ENCODE peak calls at places on chromosomes 3 and 15, in eight cellular contexts. D is SW480; W is hepatocyte; T is cardiac fibroblast; Z is GF-D8; H is posterior cingulate gyrus; R is activated CD8-positive, alpha-beta memory T cell treated with anti-CD3 and anti-CD28 coated beads for 24 hours; L is bronchial epithelial cell. F is an unnamed sample.

GRCh38 chr3:105040026-105040622 is 326.6 kb upstream of the ALCAM start:
- DNase-seq in D (no peak), W (no peak), T (peak), Z (no peak), H (no peak), R (no peak), L (no peak), F (no peak)

GRCh38 chr3:139052802-139053600 is 8.3 kb upstream of the PRR23C start:
- DNase-seq in D (no peak), W (no peak), T (no peak), Z (no peak), H (no peak), R (no peak), L (no peak), F (no peak)

GRCh38 chr3:149245738-149246451 is 24.3 kb upstream of the CP start:
- DNase-seq in D (peak), W (peak), T (peak), Z (no peak), H (no peak), R (no peak), L (peak), F (no peak)

GRCh38 chr3:176953106-176954080 is 243.9 kb downstream of the TBL1XR1 start:
- DNase-seq in D (no peak), W (peak), T (peak), Z (no peak), H (no peak), R (no peak), L (peak), F (no peak)

GRCh38 chr15:70741107-70741511 is 22.2 kb downstream of the UACA start:
- DNase-seq in D (no peak), W (peak), T (peak), Z (no peak), H (no peak), R (no peak), L (peak), F (no peak)

GRCh38 chr3:15218689-15219088 is 12.6 kb downstream of the CAPN7 start:
- DNase-seq in D (no peak), W (no peak), T (no peak), Z (no peak), H (no peak), R (no peak), L (no peak), F (no peak)

GRCh38 chr3:123984350-123984749 is 7.6 kb downstream of the ROPN1 start:
- DNase-seq in D (no peak), W (no peak), T (no peak), Z (no peak), H (no peak), R (no peak), L (no peak), F (no peak)

GRCh38 chr3:89571298-89571697 is 463.9 kb downstream of the EPHA3 start:
- DNase-seq in D (no peak), W (no peak), T (peak), Z (no peak), H (no peak), R (no peak), L (no peak), F (no peak)

GRCh38 chr15:59424626-59425025 is 13.4 kb upstream of the FAM81A start:
- DNase-seq in D (no peak), W (no peak), T (no peak), Z (no peak), H (no peak), R (no peak), L (peak), F (no peak)

GRCh38 chr3:97901327-97902295 is 70.6 kb downstream of the RIOX2 start:
- DNase-seq in D (no peak), W (no peak), T (peak), Z (no peak), H (no peak), R (no peak), L (peak), F (no peak)

GRCh38 chr15:25893621-25894020 is 30.5 kb upstream of the ATP10A start:
- DNase-seq in D (no peak), W (no peak), T (no peak), Z (no peak), H (no peak), R (no peak), L (no peak), F (no peak)

GRCh38 chr3:45210308-45211038 is 15.6 kb downstream of the TMEM158 start:
- DNase-seq in D (peak), W (peak), T (peak), Z (peak), H (peak), R (peak), L (peak), F (peak)

GRCh38 chr3:31531465-31531991 is 1.2 kb upstream of the STT3B start:
- DNase-seq in D (peak), W (peak), T (peak), Z (no peak), H (no peak), R (no peak), L (peak), F (no peak)

GRCh38 chr15:49079340-49080039 is 33.2 kb upstream of the SECISBP2L start:
- DNase-seq in D (no peak), W (no peak), T (no peak), Z (no peak), H (no peak), R (no peak), L (no peak), F (no peak)

GRCh38 chr15:84681822-84682221 is 23.8 kb upstream of the NMB start:
- DNase-seq in D (no peak), W (no peak), T (peak), Z (no peak), H (no peak), R (no peak), L (peak), F (peak)

GRCh38 chr3:195086341-195086740 is 184.6 kb downstream of the XXYLT1 start:
- DNase-seq in D (no peak), W (no peak), T (no peak), Z (no peak), H (no peak), R (no peak), L (no peak), F (no peak)

GRCh38 chr3:95567346-95567745 is 1247.0 kb upstream of the EPHA6 start:
- DNase-seq in D (no peak), W (no peak), T (no peak), Z (no peak), H (no peak), R (no peak), L (no peak), F (no peak)

GRCh38 chr15:78640840-78641733 is at the start of gene CHRNB4:
- DNase-seq in D (no peak), W (peak), T (peak), Z (no peak), H (no peak), R (peak), L (peak), F (peak)

GRCh38 chr3:126352476-126353454 is 4.4 kb downstream of the KLF15 start:
- DNase-seq in D (no peak), W (no peak), T (peak), Z (no peak), H (no peak), R (no peak), L (no peak), F (no peak)

GRCh38 chr3:179513867-179514266 is 48.9 kb upstream of the ACTL6A start:
- DNase-seq in D (no peak), W (no peak), T (no peak), Z (no peak), H (no peak), R (no peak), L (peak), F (no peak)

GRCh38 chr3:57226156-57226555 is 1.4 kb upstream of the APPL1 start:
- DNase-seq in D (no peak), W (no peak), T (no peak), Z (peak), H (no peak), R (no peak), L (no peak), F (no peak)

GRCh38 chr3:9149566-9149965 is 99.9 kb downstream of the SRGAP3 start:
- DNase-seq in D (no peak), W (peak), T (no peak), Z (no peak), H (no peak), R (no peak), L (peak), F (no peak)

GRCh38 chr3:30516238-30516637 is 90.2 kb upstream of the TGFBR2 start:
- DNase-seq in D (no peak), W (no peak), T (peak), Z (no peak), H (no peak), R (no peak), L (no peak), F (no peak)

GRCh38 chr3:182979719-182980191 is 583 bp downstream of the DCUN1D1 start:
- DNase-seq in D (peak), W (peak), T (peak), Z (no peak), H (peak), R (peak), L (peak), F (peak)

GRCh38 chr15:80846416-80846815 is 67.2 kb downstream of the CEMIP start:
- DNase-seq in D (no peak), W (no peak), T (no peak), Z (no peak), H (no peak), R (no peak), L (no peak), F (no peak)

GRCh38 chr3:127342735-127343134 is 54.9 kb upstream of the PRR20G start:
- DNase-seq in D (no peak), W (no peak), T (no peak), Z (no peak), H (no peak), R (no peak), L (no peak), F (no peak)